ENCODE peak calls at places on chromosomes 6 and 20, in six cellular contexts. One of them, this sample, is unnamed.
A peak's percentile ranks its signal among the peaks of the same experiment; 100 is the strongest.

GRCh38 chr6:149169761-149170359 is 147.7 kb upstream of the TAB2 start:
- DNase-seq in HCT116: no peak
- DNase-seq in foreskin fibroblast: peak; percentile 24
- DNase-seq in left ventricle myocardium inferior: no peak
- DNase-seq in CD8-positive, alpha-beta T cell: no peak
- DNase-seq in astrocyte of the cerebellum: no peak
- DNase-seq in this sample: no peak

GRCh38 chr20:32570401-32571190 is 14.5 kb downstream of the NOL4L start:
- DNase-seq in astrocyte of the cerebellum: no peak
- DNase-seq in HCT116: no peak
- DNase-seq in foreskin fibroblast: no peak
- DNase-seq in CD8-positive, alpha-beta T cell: no peak
- DNase-seq in left ventricle myocardium inferior: no peak
- DNase-seq in this sample: no peak

GRCh38 chr6:28648035-28648877 is 122.6 kb downstream of the GPX5 start:
- DNase-seq in CD8-positive, alpha-beta T cell: peak; percentile 8
- DNase-seq in HCT116: peak; percentile 75
- DNase-seq in foreskin fibroblast: peak; percentile 62
- DNase-seq in astrocyte of the cerebellum: peak; percentile 29
- DNase-seq in left ventricle myocardium inferior: no peak
- DNase-seq in this sample: peak; percentile 73

GRCh38 chr20:58549231-58549630 is 34.0 kb upstream of the APCDD1L start:
- DNase-seq in left ventricle myocardium inferior: no peak
- DNase-seq in astrocyte of the cerebellum: no peak
- DNase-seq in foreskin fibroblast: no peak
- DNase-seq in CD8-positive, alpha-beta T cell: no peak
- DNase-seq in HCT116: no peak
- DNase-seq in this sample: no peak

GRCh38 chr20:38414769-38415450 is 20.2 kb downstream of the SNHG17 start:
- DNase-seq in HCT116: no peak
- DNase-seq in foreskin fibroblast: no peak
- DNase-seq in CD8-positive, alpha-beta T cell: no peak
- DNase-seq in left ventricle myocardium inferior: no peak
- DNase-seq in astrocyte of the cerebellum: no peak
- DNase-seq in this sample: no peak

GRCh38 chr20:44006578-44006977 is 91.9 kb downstream of the TOX2 start:
- DNase-seq in astrocyte of the cerebellum: no peak
- DNase-seq in foreskin fibroblast: no peak
- DNase-seq in HCT116: no peak
- DNase-seq in left ventricle myocardium inferior: no peak
- DNase-seq in CD8-positive, alpha-beta T cell: no peak
- DNase-seq in this sample: no peak

GRCh38 chr6:18034798-18035202 is 47.4 kb upstream of the KIF13A start:
- DNase-seq in CD8-positive, alpha-beta T cell: no peak
- DNase-seq in astrocyte of the cerebellum: no peak
- DNase-seq in foreskin fibroblast: no peak
- DNase-seq in HCT116: peak; percentile 12
- DNase-seq in left ventricle myocardium inferior: no peak
- DNase-seq in this sample: no peak

GRCh38 chr6:27865952-27866369 is 46.2 kb downstream of the OR2B2 start:
- DNase-seq in astrocyte of the cerebellum: no peak
- DNase-seq in HCT116: no peak
- DNase-seq in foreskin fibroblast: no peak
- DNase-seq in CD8-positive, alpha-beta T cell: peak; percentile 14
- DNase-seq in left ventricle myocardium inferior: no peak
- DNase-seq in this sample: no peak

GRCh38 chr6:3252369-3252768 is 6.4 kb upstream of the PSMG4 start:
- DNase-seq in astrocyte of the cerebellum: no peak
- DNase-seq in left ventricle myocardium inferior: no peak
- DNase-seq in HCT116: no peak
- DNase-seq in foreskin fibroblast: no peak
- DNase-seq in CD8-positive, alpha-beta T cell: no peak
- DNase-seq in this sample: no peak

GRCh38 chr20:63344616-63345327 is 16.4 kb downstream of the CHRNA4 start:
- DNase-seq in foreskin fibroblast: peak; percentile 14
- DNase-seq in astrocyte of the cerebellum: no peak
- DNase-seq in left ventricle myocardium inferior: peak; percentile 67
- DNase-seq in CD8-positive, alpha-beta T cell: no peak
- DNase-seq in HCT116: no peak
- DNase-seq in this sample: no peak

GRCh38 chr6:147510949-147511590 is 2.6 kb downstream of the SAMD5 start:
- DNase-seq in CD8-positive, alpha-beta T cell: no peak
- DNase-seq in foreskin fibroblast: no peak
- DNase-seq in HCT116: no peak
- DNase-seq in astrocyte of the cerebellum: no peak
- DNase-seq in left ventricle myocardium inferior: no peak
- DNase-seq in this sample: no peak

GRCh38 chr20:44633187-44633851 is 18.2 kb downstream of the ADA start:
- DNase-seq in HCT116: no peak
- DNase-seq in left ventricle myocardium inferior: no peak
- DNase-seq in CD8-positive, alpha-beta T cell: no peak
- DNase-seq in foreskin fibroblast: no peak
- DNase-seq in astrocyte of the cerebellum: no peak
- DNase-seq in this sample: no peak

GRCh38 chr6:6591778-6592388 is 3.4 kb downstream of the LY86 start:
- DNase-seq in foreskin fibroblast: no peak
- DNase-seq in CD8-positive, alpha-beta T cell: no peak
- DNase-seq in astrocyte of the cerebellum: no peak
- DNase-seq in HCT116: no peak
- DNase-seq in left ventricle myocardium inferior: no peak
- DNase-seq in this sample: no peak

GRCh38 chr6:121823437-121823851 is 388.0 kb downstream of the GJA1 start:
- DNase-seq in astrocyte of the cerebellum: peak; percentile 53
- DNase-seq in foreskin fibroblast: peak; percentile 47
- DNase-seq in CD8-positive, alpha-beta T cell: no peak
- DNase-seq in HCT116: no peak
- DNase-seq in left ventricle myocardium inferior: no peak
- DNase-seq in this sample: peak; percentile 52

GRCh38 chr20:46772901-46773300 is 63.5 kb downstream of the SLC2A10 start:
- DNase-seq in astrocyte of the cerebellum: no peak
- DNase-seq in CD8-positive, alpha-beta T cell: no peak
- DNase-seq in left ventricle myocardium inferior: no peak
- DNase-seq in foreskin fibroblast: no peak
- DNase-seq in HCT116: no peak
- DNase-seq in this sample: no peak

GRCh38 chr6:125707615-125708243 is 41.7 kb upstream of the HEY2 start:
- DNase-seq in CD8-positive, alpha-beta T cell: no peak
- DNase-seq in foreskin fibroblast: no peak
- DNase-seq in HCT116: no peak
- DNase-seq in left ventricle myocardium inferior: no peak
- DNase-seq in astrocyte of the cerebellum: no peak
- DNase-seq in this sample: no peak

GRCh38 chr6:43699564-43700186 is 12.1 kb upstream of the MRPS18A start:
- DNase-seq in HCT116: no peak
- DNase-seq in CD8-positive, alpha-beta T cell: no peak
- DNase-seq in astrocyte of the cerebellum: no peak
- DNase-seq in left ventricle myocardium inferior: no peak
- DNase-seq in foreskin fibroblast: peak; percentile 21
- DNase-seq in this sample: no peak

GRCh38 chr6:111427341-111428116 is 55.5 kb downstream of the REV3L start:
- DNase-seq in foreskin fibroblast: peak; percentile 82
- DNase-seq in astrocyte of the cerebellum: peak; percentile 60
- DNase-seq in HCT116: no peak
- DNase-seq in left ventricle myocardium inferior: no peak
- DNase-seq in CD8-positive, alpha-beta T cell: no peak
- DNase-seq in this sample: peak; percentile 31

GRCh38 chr6:161237176-161237575 is 36.7 kb downstream of the AGPAT4 start:
- DNase-seq in left ventricle myocardium inferior: no peak
- DNase-seq in foreskin fibroblast: no peak
- DNase-seq in astrocyte of the cerebellum: no peak
- DNase-seq in CD8-positive, alpha-beta T cell: no peak
- DNase-seq in HCT116: no peak
- DNase-seq in this sample: no peak

GRCh38 chr20:62238569-62239277 is 402 bp downstream of the OSBPL2 start:
- DNase-seq in CD8-positive, alpha-beta T cell: no peak
- DNase-seq in astrocyte of the cerebellum: no peak
- DNase-seq in foreskin fibroblast: no peak
- DNase-seq in left ventricle myocardium inferior: no peak
- DNase-seq in HCT116: no peak
- DNase-seq in this sample: no peak

GRCh38 chr20:10795286-10796026 is 121.7 kb upstream of the JAG1 start:
- DNase-seq in left ventricle myocardium inferior: no peak
- DNase-seq in HCT116: no peak
- DNase-seq in foreskin fibroblast: no peak
- DNase-seq in CD8-positive, alpha-beta T cell: no peak
- DNase-seq in astrocyte of the cerebellum: no peak
- DNase-seq in this sample: no peak

GRCh38 chr20:16007978-16008377 is 565.3 kb downstream of the KIF16B start:
- DNase-seq in HCT116: no peak
- DNase-seq in left ventricle myocardium inferior: no peak
- DNase-seq in astrocyte of the cerebellum: no peak
- DNase-seq in CD8-positive, alpha-beta T cell: no peak
- DNase-seq in foreskin fibroblast: no peak
- DNase-seq in this sample: no peak

GRCh38 chr20:20002101-20002998 is 14.8 kb upstream of the NAA20 start:
- DNase-seq in HCT116: no peak
- DNase-seq in left ventricle myocardium inferior: no peak
- DNase-seq in foreskin fibroblast: no peak
- DNase-seq in CD8-positive, alpha-beta T cell: no peak
- DNase-seq in astrocyte of the cerebellum: no peak
- DNase-seq in this sample: no peak

GRCh38 chr6:40440083-40440482 is 147.1 kb downstream of the LRFN2 start:
- DNase-seq in CD8-positive, alpha-beta T cell: no peak
- DNase-seq in HCT116: no peak
- DNase-seq in astrocyte of the cerebellum: no peak
- DNase-seq in foreskin fibroblast: no peak
- DNase-seq in left ventricle myocardium inferior: no peak
- DNase-seq in this sample: no peak

GRCh38 chr20:52047811-52048302 is 143.7 kb downstream of the ZFP64 start:
- DNase-seq in CD8-positive, alpha-beta T cell: peak; percentile 4
- DNase-seq in HCT116: no peak
- DNase-seq in astrocyte of the cerebellum: peak; percentile 84
- DNase-seq in foreskin fibroblast: peak; percentile 8
- DNase-seq in left ventricle myocardium inferior: no peak
- DNase-seq in this sample: no peak

GRCh38 chr20:32387262-32387661 is 29.1 kb downstream of the ASXL1 start:
- DNase-seq in HCT116: no peak
- DNase-seq in CD8-positive, alpha-beta T cell: peak; percentile 36
- DNase-seq in foreskin fibroblast: no peak
- DNase-seq in left ventricle myocardium inferior: no peak
- DNase-seq in astrocyte of the cerebellum: no peak
- DNase-seq in this sample: no peak

GRCh38 chr6:49552596-49552995 is 2.1 kb downstream of the C6orf141 start:
- DNase-seq in HCT116: no peak
- DNase-seq in astrocyte of the cerebellum: no peak
- DNase-seq in left ventricle myocardium inferior: no peak
- DNase-seq in foreskin fibroblast: no peak
- DNase-seq in CD8-positive, alpha-beta T cell: no peak
- DNase-seq in this sample: no peak

GRCh38 chr20:9699181-9699580 is 139.7 kb downstream of the PAK5 start:
- DNase-seq in foreskin fibroblast: no peak
- DNase-seq in astrocyte of the cerebellum: no peak
- DNase-seq in CD8-positive, alpha-beta T cell: no peak
- DNase-seq in HCT116: no peak
- DNase-seq in left ventricle myocardium inferior: no peak
- DNase-seq in this sample: no peak
- TF ChIP-seq CTCF in foreskin fibroblast: no peak
- TF ChIP-seq CTCF in astrocyte of the cerebellum: no peak
- TF ChIP-seq CTCF in CD8-positive, alpha-beta T cell: no peak
- TF ChIP-seq CTCF in HCT116: no peak
- TF ChIP-seq CTCF in left ventricle myocardium inferior: no peak
- TF ChIP-seq CTCF in this sample: no peak

GRCh38 chr6:68637782-68638181 is 2.7 kb downstream of the ADGRB3 start:
- DNase-seq in left ventricle myocardium inferior: no peak
- DNase-seq in HCT116: no peak
- DNase-seq in astrocyte of the cerebellum: no peak
- DNase-seq in CD8-positive, alpha-beta T cell: no peak
- DNase-seq in foreskin fibroblast: no peak
- DNase-seq in this sample: no peak

GRCh38 chr6:68635706-68636513 is 828 bp downstream of the ADGRB3 start:
- DNase-seq in CD8-positive, alpha-beta T cell: no peak
- DNase-seq in foreskin fibroblast: peak; percentile 11
- DNase-seq in HCT116: no peak
- DNase-seq in left ventricle myocardium inferior: peak; percentile 23
- DNase-seq in astrocyte of the cerebellum: no peak
- DNase-seq in this sample: no peak

GRCh38 chr6:68635412-68635705 is 277 bp downstream of the ADGRB3 start:
- DNase-seq in left ventricle myocardium inferior: no peak
- DNase-seq in astrocyte of the cerebellum: no peak
- DNase-seq in HCT116: no peak
- DNase-seq in foreskin fibroblast: no peak
- DNase-seq in CD8-positive, alpha-beta T cell: no peak
- DNase-seq in this sample: no peak

GRCh38 chr6:68638225-68638900 is 3.3 kb downstream of the ADGRB3 start:
- DNase-seq in CD8-positive, alpha-beta T cell: no peak
- DNase-seq in left ventricle myocardium inferior: peak; percentile 26
- DNase-seq in foreskin fibroblast: peak; percentile 27
- DNase-seq in HCT116: no peak
- DNase-seq in astrocyte of the cerebellum: peak; percentile 49
- DNase-seq in this sample: no peak

GRCh38 chr6:68636710-68637470 is 1.8 kb downstream of the ADGRB3 start:
- DNase-seq in CD8-positive, alpha-beta T cell: no peak
- DNase-seq in foreskin fibroblast: no peak
- DNase-seq in left ventricle myocardium inferior: no peak
- DNase-seq in HCT116: no peak
- DNase-seq in astrocyte of the cerebellum: no peak
- DNase-seq in this sample: no peak
- H3K4me3 ChIP-seq in CD8-positive, alpha-beta T cell: no peak overlapping the region
- H3K4me3 ChIP-seq in foreskin fibroblast: peak overlapping the region; percentile 76
- H3K4me3 ChIP-seq in left ventricle myocardium inferior: peak overlapping the region; percentile 74
- H3K4me3 ChIP-seq in HCT116: no peak overlapping the region
- H3K4me3 ChIP-seq in astrocyte of the cerebellum: peak overlapping the region; percentile 68
- H3K4me3 ChIP-seq in this sample: no peak overlapping the region

GRCh38 chr6:14117158-14118090 is at the start of gene CD83:
- DNase-seq in HCT116: peak; percentile 6
- DNase-seq in left ventricle myocardium inferior: peak; percentile 71
- DNase-seq in CD8-positive, alpha-beta T cell: peak; percentile 84
- DNase-seq in foreskin fibroblast: peak; percentile 51
- DNase-seq in astrocyte of the cerebellum: no peak
- DNase-seq in this sample: no peak
- TF ChIP-seq CTCF in HCT116: peak; percentile 27
- TF ChIP-seq CTCF in left ventricle myocardium inferior: peak; percentile 23
- TF ChIP-seq CTCF in CD8-positive, alpha-beta T cell: no peak
- TF ChIP-seq CTCF in foreskin fibroblast: peak; percentile 15
- TF ChIP-seq CTCF in astrocyte of the cerebellum: peak; percentile 35
- TF ChIP-seq CTCF in this sample: no peak

DNA sequence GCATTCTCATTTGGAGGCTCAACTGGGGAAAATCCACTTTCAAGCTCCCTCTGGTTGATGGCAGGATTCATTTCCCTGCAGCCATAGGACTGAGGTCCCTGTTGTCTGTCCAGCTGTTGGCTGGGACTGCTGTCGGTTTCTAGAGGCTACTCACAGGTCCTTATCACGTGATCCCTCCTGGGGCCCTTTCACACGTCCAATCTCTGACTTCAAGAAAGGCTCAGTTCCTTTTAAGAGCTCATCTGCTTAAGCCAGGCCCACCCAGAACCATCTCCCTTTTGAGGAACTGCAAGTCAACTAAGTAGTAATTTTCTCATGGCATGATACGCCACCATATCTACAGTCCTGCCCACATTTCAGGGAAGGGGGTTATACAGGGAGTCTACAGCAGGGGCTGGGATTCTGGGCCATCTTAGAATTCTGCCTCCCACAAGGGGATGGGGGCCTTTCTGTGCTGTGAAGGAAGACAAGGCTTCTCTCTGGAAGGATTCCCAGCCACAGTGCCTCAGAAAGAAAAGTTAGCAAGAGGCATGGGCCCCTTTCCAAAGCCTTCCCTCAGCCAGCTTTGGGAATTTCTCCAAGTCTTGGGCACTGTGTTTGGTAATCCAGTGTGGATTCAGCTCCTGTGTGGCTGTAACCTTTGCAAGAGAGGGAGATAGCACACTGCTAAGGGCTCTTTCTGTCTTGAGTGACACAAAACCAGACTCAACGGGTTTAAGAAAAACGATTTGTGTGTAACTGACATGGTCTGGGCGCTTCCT is 66.4 kb downstream of the CTCFL start:
- DNase-seq in left ventricle myocardium inferior: no peak
- DNase-seq in astrocyte of the cerebellum: no peak
- DNase-seq in CD8-positive, alpha-beta T cell: no peak
- DNase-seq in HCT116: no peak
- DNase-seq in foreskin fibroblast: no peak
- DNase-seq in this sample: no peak
- H3K4me3 ChIP-seq in left ventricle myocardium inferior: no peak overlapping the region
- H3K4me3 ChIP-seq in astrocyte of the cerebellum: no peak overlapping the region
- H3K4me3 ChIP-seq in CD8-positive, alpha-beta T cell: no peak overlapping the region
- H3K4me3 ChIP-seq in HCT116: no peak overlapping the region
- H3K4me3 ChIP-seq in foreskin fibroblast: no peak overlapping the region
- H3K4me3 ChIP-seq in this sample: no peak overlapping the region

This sample was measured in HFF-Myc.